ENCODE peak calls at places on chromosomes 5 and 9, in eight cellular contexts. V is tibial nerve, P is mesenchymal stem cell, M is heart right ventricle, J is mucosa of descending colon, W is uterus, F is psoas muscle, Q is GM12865. O is an unnamed sample.
A peak's percentile ranks its signal among the peaks of the same experiment; 100 is the strongest.

GRCh38 chr5:179122411-179123108 is 62.4 kb downstream of the ZNF354C start:
- DNase-seq in V (no peak), P (no peak), M (no peak), J (no peak), W (no peak), F (no peak), Q (no peak), O (no peak)

GRCh38 chr9:38278931-38279532 is 113.5 kb upstream of the ALDH1B1 start:
- DNase-seq in V (no peak), P (no peak), M (no peak), J (no peak), W (no peak), F (no peak), Q (no peak), O (no peak)

GRCh38 chr9:228929-229695 is 14.4 kb downstream of the DOCK8 start:
- DNase-seq in V (no peak), P (no peak), M (no peak), J (no peak), W (no peak), F (no peak), Q (no peak), O (no peak)

GRCh38 chr9:136568288-136569081 is 22.6 kb upstream of the NOTCH1 start:
- DNase-seq in V (no peak), P (no peak), M (peak; percentile 68), J (no peak), W (no peak), F (no peak), Q (no peak), O (no peak)

GRCh38 chr9:16333697-16334096 is 536.8 kb downstream of the BNC2 start:
- DNase-seq in V (no peak), P (no peak), M (no peak), J (no peak), W (no peak), F (no peak), Q (no peak), O (no peak)

GRCh38 chr5:172772112-172772906 is 1.3 kb upstream of the DUSP1 start:
- DNase-seq in V (peak; percentile 93), P (peak; percentile 99), M (peak; percentile 88), J (peak; percentile 92), W (peak; percentile 92), F (peak; percentile 98), Q (peak; percentile 80), O (peak; percentile 82)

GRCh38 chr5:97266576-97266975 is 83.5 kb upstream of the RIOK2 start:
- DNase-seq in V (peak; percentile 9), P (no peak), M (peak; percentile 14), J (no peak), W (peak; percentile 55), F (peak; percentile 59), Q (no peak), O (no peak)

GRCh38 chr5:151591144-151591819 is at the start of gene FAT2:
- DNase-seq in V (no peak), P (no peak), M (no peak), J (no peak), W (no peak), F (no peak), Q (no peak), O (no peak)

GRCh38 chr5:11385901-11386293 is 518.3 kb downstream of the CTNND2 start:
- DNase-seq in V (no peak), P (no peak), M (no peak), J (no peak), W (no peak), F (no peak), Q (no peak), O (no peak)

GRCh38 chr5:171142617-171143016 is 166.4 kb upstream of the TLX3 start:
- DNase-seq in V (no peak), P (no peak), M (no peak), J (no peak), W (no peak), F (no peak), Q (no peak), O (no peak)

GRCh38 chr9:113906411-113907110 is 30.5 kb downstream of the ZNF618 start:
- DNase-seq in V (no peak), P (peak; percentile 36), M (no peak), J (no peak), W (no peak), F (no peak), Q (no peak), O (peak; percentile 39)

GRCh38 chr5:140868721-140869554 is at the start of gene PCDHA11:
- DNase-seq in V (no peak), P (no peak), M (no peak), J (no peak), W (no peak), F (no peak), Q (no peak), O (no peak)

GRCh38 chr5:35136386-35136785 is 88.6 kb upstream of the AGXT2 start:
- DNase-seq in V (no peak), P (peak; percentile 89), M (no peak), J (no peak), W (no peak), F (no peak), Q (peak; percentile 5), O (no peak)

GRCh38 chr5:98513378-98513777 is 260.1 kb upstream of the RGMB start:
- DNase-seq in V (no peak), P (no peak), M (no peak), J (peak; percentile 39), W (no peak), F (no peak), Q (no peak), O (no peak)
- H3K4me3 ChIP-seq in V (no peak overlapping the region), P (no peak overlapping the region), M (no peak overlapping the region), J (no peak overlapping the region), W (no peak overlapping the region), F (no peak overlapping the region), Q (no peak overlapping the region), O (no peak overlapping the region)

DNA sequence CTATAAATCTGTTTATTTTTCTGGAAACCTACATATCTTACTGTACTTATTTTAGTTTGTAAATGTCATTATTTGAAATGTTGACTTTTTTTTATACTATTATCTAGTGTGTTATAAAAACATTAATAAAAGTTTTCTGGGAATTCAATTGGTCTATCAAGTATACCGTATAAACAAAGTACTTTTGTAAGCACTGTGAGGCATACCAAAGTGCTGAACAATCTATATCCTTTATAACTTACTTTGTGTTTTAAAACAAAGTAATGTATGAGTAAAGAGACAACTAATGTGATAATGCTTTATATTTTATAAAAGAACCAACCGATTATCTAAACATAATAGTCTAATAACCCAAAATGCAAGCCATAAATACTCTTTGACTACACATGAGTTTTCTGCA is 23.1 kb downstream of the EDIL3 start:
- DNase-seq in V (no peak), P (no peak), M (no peak), J (no peak), W (no peak), F (no peak), Q (no peak), O (no peak)
- H3K4me3 ChIP-seq in V (no peak overlapping the region), P (no peak overlapping the region), M (no peak overlapping the region), J (no peak overlapping the region), W (no peak overlapping the region), F (no peak overlapping the region), Q (no peak overlapping the region), O (no peak overlapping the region)

GRCh38 chr5:102865171-102865509 is 110.0 kb downstream of the PAM start:
- DNase-seq in V (no peak), P (no peak), M (no peak), J (no peak), W (no peak), F (no peak), Q (no peak), O (no peak)

GRCh38 chr5:102865510-102866314 is 110.6 kb downstream of the PAM start:
- DNase-seq in V (peak; percentile 49), P (peak; percentile 89), M (peak; percentile 83), J (peak; percentile 68), W (peak; percentile 65), F (peak; percentile 91), Q (peak; percentile 60), O (peak; percentile 83)

GRCh38 chr5:102863058-102863457 is 108.0 kb downstream of the PAM start:
- DNase-seq in V (no peak), P (no peak), M (no peak), J (no peak), W (no peak), F (no peak), Q (no peak), O (no peak)

GRCh38 chr5:102866315-102866693 is 111.2 kb downstream of the PAM start:
- DNase-seq in V (no peak), P (no peak), M (no peak), J (no peak), W (no peak), F (no peak), Q (no peak), O (no peak)

GRCh38 chr5:102863764-102864560 is 108.9 kb downstream of the PAM start:
- DNase-seq in V (no peak), P (peak; percentile 17), M (no peak), J (no peak), W (no peak), F (no peak), Q (no peak), O (no peak)
- H3K4me3 ChIP-seq in V (no peak overlapping the region), P (peak overlapping the region; percentile 34), M (no peak overlapping the region), J (no peak overlapping the region), W (no peak overlapping the region), F (no peak overlapping the region), Q (no peak overlapping the region), O (no peak overlapping the region)

DNA sequence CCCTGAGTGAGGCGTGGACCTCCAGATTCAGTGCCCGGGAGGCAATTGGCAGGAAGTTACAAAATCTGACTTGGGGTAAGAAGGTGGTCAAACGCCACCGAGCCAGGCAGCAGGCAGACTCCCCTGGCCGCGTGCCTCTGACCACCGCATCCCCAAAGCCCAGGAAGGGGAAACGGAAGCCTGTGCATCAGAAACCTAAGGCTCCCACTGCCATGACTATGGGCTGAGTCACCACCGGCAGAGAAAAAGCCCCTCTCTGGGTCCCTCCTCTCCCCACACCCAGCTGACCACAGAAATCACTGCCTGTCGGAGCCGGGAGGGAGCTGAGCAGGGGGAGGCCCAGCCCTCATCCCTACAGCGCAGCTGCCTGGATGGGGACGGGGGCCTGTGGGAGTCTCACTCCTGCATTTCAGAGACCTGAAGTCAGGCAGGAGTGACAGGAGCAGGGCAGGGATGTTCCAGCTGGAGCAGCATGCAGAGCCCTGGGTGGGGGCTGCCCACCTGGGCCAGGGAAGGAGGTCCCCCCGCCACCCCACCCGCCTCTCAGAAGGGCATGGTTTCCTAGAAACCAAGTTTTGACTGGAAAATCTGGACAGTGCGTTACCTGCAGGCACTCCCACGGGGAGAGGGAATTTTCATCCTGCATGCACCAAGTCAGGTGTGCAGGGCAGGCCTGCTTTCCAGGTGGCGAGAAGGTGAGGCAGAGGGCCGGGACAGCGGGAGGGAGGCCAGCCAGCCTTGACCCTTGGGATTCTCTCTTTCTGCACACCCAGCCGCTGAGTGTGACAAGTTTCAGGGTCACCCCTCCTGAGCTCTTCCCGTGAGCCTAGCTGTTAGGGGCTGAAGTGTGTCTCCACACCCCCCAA is 68.2 kb downstream of the LRSAM1 start:
- DNase-seq in V (no peak), P (peak; percentile 99), M (no peak), J (peak; percentile 34), W (peak; percentile 56), F (no peak), Q (peak; percentile 58), O (peak; percentile 59)
- H3K4me3 ChIP-seq in V (no peak overlapping the region), P (peak overlapping the region; percentile 23), M (no peak overlapping the region), J (no peak overlapping the region), W (no peak overlapping the region), F (no peak overlapping the region), Q (no peak overlapping the region), O (no peak overlapping the region)

O was measured in adrenal gland.